ENCODE peak calls at places on chromosomes 4 and X, in ten cellular contexts. M, K, I, V, G, C, H, A, O and L are unnamed samples.

GRCh38 chr4:56575820-56576429 is 70.3 kb downstream of the ARL9 start:
- DNase-seq in M (no peak), K (no peak), I (no peak), V (peak; percentile 74), G (no peak), C (peak; percentile 76), H (peak; percentile 63), A (no peak), O (no peak), L (no peak)

GRCh38 chr4:169270156-169270809 is 473 bp downstream of the SH3RF1 start:
- DNase-seq in M (peak; percentile 83), K (peak; percentile 71), I (no peak), V (peak; percentile 52), G (no peak), C (peak; percentile 68), H (no peak), A (no peak), O (peak; percentile 75), L (no peak)

GRCh38 chr4:24089831-24090531 is 200.1 kb upstream of the PPARGC1A start:
- DNase-seq in M (no peak), K (no peak), I (no peak), V (peak; percentile 89), G (no peak), C (peak; percentile 19), H (peak; percentile 90), A (no peak), O (no peak), L (no peak)

GRCh38 chr4:182806259-182807252 is 110.6 kb downstream of the DCTD start:
- DNase-seq in M (peak; percentile 77), K (peak; percentile 86), I (no peak), V (peak; percentile 68), G (no peak), C (peak; percentile 85), H (peak; percentile 59), A (peak; percentile 52), O (peak; percentile 80), L (peak; percentile 56)

GRCh38 chrX:103100484-103100883 is 7.5 kb upstream of the NXF3 start:
- DNase-seq in M (no peak), K (no peak), I (no peak), V (no peak), G (no peak), C (no peak), H (no peak), A (no peak), O (no peak), L (no peak)

GRCh38 chr4:122117743-122118142 is 34.4 kb upstream of the BLTP1 start:
- DNase-seq in M (no peak), K (no peak), I (no peak), V (peak; percentile 82), G (no peak), C (peak; percentile 15), H (peak; percentile 32), A (no peak), O (no peak), L (no peak)

GRCh38 chrX:7316280-7316679 is 168.3 kb upstream of the PUDP start:
- DNase-seq in M (no peak), K (no peak), I (no peak), V (peak; percentile 2), G (no peak), C (no peak), H (no peak), A (no peak), O (no peak), L (no peak)

GRCh38 chrX:132407704-132408103 is 81.1 kb downstream of the MBNL3 start:
- DNase-seq in M (no peak), K (no peak), I (no peak), V (no peak), G (no peak), C (no peak), H (no peak), A (no peak), O (no peak), L (no peak)

GRCh38 chrX:1393871-1394615 is 2.1 kb upstream of the SLC25A6 start:
- DNase-seq in M (peak; percentile 24), K (no peak), I (no peak), V (no peak), G (no peak), C (no peak), H (no peak), A (no peak), O (peak; percentile 30), L (no peak)

GRCh38 chr4:62204136-62204535 is 1004.0 kb downstream of the ADGRL3 start:
- DNase-seq in M (no peak), K (no peak), I (no peak), V (no peak), G (no peak), C (no peak), H (no peak), A (no peak), O (no peak), L (no peak)

GRCh38 chrX:117743469-117744251 is 372.9 kb downstream of the KLHL13 start:
- DNase-seq in M (no peak), K (peak; percentile 30), I (no peak), V (no peak), G (no peak), C (peak; percentile 9), H (peak; percentile 1), A (peak; percentile 1), O (no peak), L (no peak)

GRCh38 chrX:78333521-78333920 is 6.1 kb upstream of the CYSLTR1 start:
- DNase-seq in M (no peak), K (no peak), I (no peak), V (no peak), G (no peak), C (no peak), H (no peak), A (no peak), O (no peak), L (no peak)

GRCh38 chrX:44239036-44239435 is 104.4 kb downstream of the EFHC2 start:
- DNase-seq in M (no peak), K (no peak), I (no peak), V (no peak), G (no peak), C (no peak), H (no peak), A (no peak), O (no peak), L (no peak)

GRCh38 chr4:17613761-17614415 is 553 bp upstream of the MED28 start:
- DNase-seq in M (no peak), K (peak; percentile 28), I (no peak), V (peak; percentile 72), G (no peak), C (peak; percentile 86), H (peak; percentile 87), A (peak; percentile 28), O (no peak), L (no peak)

GRCh38 chr4:17619416-17620105 is 5.1 kb downstream of the MED28 start:
- DNase-seq in M (no peak), K (no peak), I (no peak), V (peak; percentile 81), G (no peak), C (peak; percentile 54), H (peak; percentile 87), A (no peak), O (no peak), L (no peak)

GRCh38 chr4:17618926-17619325 is 4.5 kb downstream of the MED28 start:
- DNase-seq in M (no peak), K (no peak), I (no peak), V (no peak), G (no peak), C (no peak), H (no peak), A (no peak), O (no peak), L (no peak)

GRCh38 chr4:17614416-17615299 is at the start of gene MED28:
- DNase-seq in M (peak; percentile 98), K (peak; percentile 97), I (peak; percentile 88), V (peak; percentile 95), G (peak; percentile 87), C (peak; percentile 99), H (peak; percentile 95), A (peak; percentile 93), O (peak; percentile 99), L (peak; percentile 92)

DNA sequence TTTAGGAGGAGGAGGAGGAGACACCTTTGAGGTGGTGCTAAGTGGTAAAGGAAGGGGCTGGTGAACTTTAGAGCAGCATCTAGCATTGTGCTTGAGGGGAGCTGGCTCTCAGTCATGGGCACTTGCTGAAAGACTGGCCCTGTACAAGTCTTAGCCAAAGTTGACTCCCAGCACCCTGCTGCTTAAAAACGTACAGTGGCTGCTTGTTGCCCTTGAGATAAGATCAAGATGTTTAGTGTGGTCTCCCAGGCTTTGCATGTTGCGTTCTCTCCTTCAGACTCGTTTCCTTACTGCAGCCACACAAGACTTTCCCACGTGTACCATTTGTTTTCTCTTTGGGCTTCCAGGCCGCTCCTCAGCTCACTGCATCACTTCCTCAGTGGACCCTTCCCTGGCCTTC is 1.8 kb downstream of the MED28 start:
- DNase-seq in M (no peak), K (no peak), I (no peak), V (no peak), G (no peak), C (no peak), H (no peak), A (no peak), O (no peak), L (no peak)
- H3K9me3 ChIP-seq in M (no peaks in the 10 kb centered on the region), K (no peaks in the 10 kb centered on the region), I (no peaks in the 10 kb centered on the region), V (no peaks in the 10 kb centered on the region), G (no peaks in the 10 kb centered on the region), C (no peaks in the 10 kb centered on the region), H (no peaks in the 10 kb centered on the region), A (no peaks in the 10 kb centered on the region), O (no peaks in the 10 kb centered on the region), L (no peaks in the 10 kb centered on the region)

DNA sequence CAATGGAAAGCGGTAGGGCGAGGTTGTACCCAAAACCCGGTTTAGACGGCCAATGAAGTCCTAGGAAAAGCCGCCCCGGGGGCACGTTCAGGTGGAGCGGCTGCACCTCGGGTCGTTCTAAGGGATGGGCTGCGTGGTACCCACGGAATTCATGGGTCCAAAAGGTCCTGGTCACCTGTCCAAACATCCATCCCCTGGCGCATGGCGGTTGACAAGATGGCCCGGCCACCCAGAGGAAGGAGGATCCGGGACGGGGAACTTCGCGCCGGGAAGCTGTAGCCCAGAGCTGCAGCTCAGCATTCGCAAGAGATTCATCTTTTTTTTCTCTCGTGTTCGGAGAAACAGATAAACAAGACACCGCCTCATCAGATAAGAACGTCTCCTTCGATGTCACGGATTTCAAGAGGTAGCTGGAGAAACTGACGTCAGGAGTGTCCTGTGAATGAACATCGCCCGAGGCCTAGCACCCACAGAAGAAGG is 10.9 kb downstream of the PITX2 start:
- DNase-seq in M (no peak), K (no peak), I (no peak), V (no peak), G (no peak), C (no peak), H (no peak), A (no peak), O (no peak), L (no peak)
- H3K9me3 ChIP-seq in M (peaks cover 2% of the 10 kb centered on the region), K (no peaks in the 10 kb centered on the region), I (no peaks in the 10 kb centered on the region), V (no peaks in the 10 kb centered on the region), G (no peaks in the 10 kb centered on the region), C (no peaks in the 10 kb centered on the region), H (peaks cover 14% of the 10 kb centered on the region), A (no peaks in the 10 kb centered on the region), O (no peaks in the 10 kb centered on the region), L (no peaks in the 10 kb centered on the region)

GRCh38 chr4:8905236-8905772 is 33.7 kb upstream of the HMX1 start:
- DNase-seq in M (peak; percentile 12), K (peak; percentile 1), I (peak; percentile 8), V (no peak), G (no peak), C (no peak), H (no peak), A (no peak), O (peak; percentile 46), L (no peak)
- H3K9me3 ChIP-seq in M (peaks cover 9% of the 10 kb centered on the region), K (no peaks in the 10 kb centered on the region), I (no peaks in the 10 kb centered on the region), V (no peaks in the 10 kb centered on the region), G (no peaks in the 10 kb centered on the region), C (peaks cover 27% of the 10 kb centered on the region), H (peaks cover 14% of the 10 kb centered on the region), A (peaks cover 25% of the 10 kb centered on the region), O (peaks cover 17% of the 10 kb centered on the region), L (no peaks in the 10 kb centered on the region)

GRCh38 chrX:55619547-55619946 is 3.7 kb upstream of the FOXR2 start:
- DNase-seq in M (no peak), K (no peak), I (no peak), V (no peak), G (no peak), C (no peak), H (no peak), A (no peak), O (no peak), L (no peak)
- H3K9me3 ChIP-seq in M (no peaks in the 10 kb centered on the region), K (no peaks in the 10 kb centered on the region), I (no peaks in the 10 kb centered on the region), V (no peaks in the 10 kb centered on the region), G (no peaks in the 10 kb centered on the region), C (peaks cover 10% of the 10 kb centered on the region), H (no peaks in the 10 kb centered on the region), A (no peaks in the 10 kb centered on the region), O (no peaks in the 10 kb centered on the region), L (no peaks in the 10 kb centered on the region)